ENCODE peak calls at places on chromosomes 16 and 17, in seven cellular contexts. One of them, this sample, is unnamed.
A peak's percentile ranks its signal among the peaks of the same experiment; 100 is the strongest.

GRCh38 chr17:77616243-77616731 is 342.2 kb upstream of the TNRC6C start:
- DNase-seq in adrenal gland: no peak
- DNase-seq in GM23338: no peak
- DNase-seq in RWPE2: peak; percentile 70
- DNase-seq in left ventricle myocardium inferior: no peak
- DNase-seq in testis: no peak
- DNase-seq in neural progenitor cell: no peak
- DNase-seq in this sample: no peak

GRCh38 chr16:84647830-84648594 is at the start of gene KLHL36:
- DNase-seq in adrenal gland: peak; percentile 50
- DNase-seq in GM23338: peak; percentile 65
- DNase-seq in RWPE2: no peak
- DNase-seq in left ventricle myocardium inferior: peak; percentile 69
- DNase-seq in testis: peak; percentile 59
- DNase-seq in neural progenitor cell: peak; percentile 52
- DNase-seq in this sample: peak; percentile 97

GRCh38 chr17:78962345-78962983 is 17.3 kb downstream of the LGALS3BP start:
- DNase-seq in adrenal gland: no peak
- DNase-seq in GM23338: no peak
- DNase-seq in RWPE2: no peak
- DNase-seq in left ventricle myocardium inferior: no peak
- DNase-seq in testis: no peak
- DNase-seq in neural progenitor cell: no peak
- DNase-seq in this sample: no peak

GRCh38 chr16:81397879-81398516 is 46.6 kb upstream of the CMIP start:
- DNase-seq in adrenal gland: no peak
- DNase-seq in GM23338: no peak
- DNase-seq in RWPE2: peak; percentile 4
- DNase-seq in left ventricle myocardium inferior: no peak
- DNase-seq in testis: no peak
- DNase-seq in neural progenitor cell: no peak
- DNase-seq in this sample: no peak

GRCh38 chr17:49730078-49730786 is 22.5 kb upstream of the SLC35B1 start:
- DNase-seq in adrenal gland: peak; percentile 87
- DNase-seq in GM23338: no peak
- DNase-seq in RWPE2: no peak
- DNase-seq in left ventricle myocardium inferior: peak; percentile 87
- DNase-seq in testis: peak; percentile 76
- DNase-seq in neural progenitor cell: no peak
- DNase-seq in this sample: no peak

GRCh38 chr17:49257296-49257695 is 26.7 kb upstream of the PHOSPHO1 start:
- DNase-seq in adrenal gland: no peak
- DNase-seq in GM23338: no peak
- DNase-seq in RWPE2: no peak
- DNase-seq in left ventricle myocardium inferior: no peak
- DNase-seq in testis: no peak
- DNase-seq in neural progenitor cell: no peak
- DNase-seq in this sample: no peak

GRCh38 chr16:4465977-4466779 is 8.2 kb downstream of the NMRAL1 start:
- DNase-seq in adrenal gland: no peak
- DNase-seq in GM23338: no peak
- DNase-seq in RWPE2: no peak
- DNase-seq in left ventricle myocardium inferior: peak; percentile 78
- DNase-seq in testis: no peak
- DNase-seq in neural progenitor cell: no peak
- DNase-seq in this sample: no peak

GRCh38 chr16:67885976-67886375 is 1.3 kb downstream of the NRN1L start:
- DNase-seq in adrenal gland: no peak
- DNase-seq in GM23338: no peak
- DNase-seq in RWPE2: no peak
- DNase-seq in left ventricle myocardium inferior: no peak
- DNase-seq in testis: no peak
- DNase-seq in neural progenitor cell: no peak
- DNase-seq in this sample: peak; percentile 53

GRCh38 chr16:72649254-72649944 is 398.5 kb downstream of the ZFHX3 start:
- DNase-seq in adrenal gland: no peak
- DNase-seq in GM23338: peak; percentile 3
- DNase-seq in RWPE2: no peak
- DNase-seq in left ventricle myocardium inferior: no peak
- DNase-seq in testis: no peak
- DNase-seq in neural progenitor cell: no peak
- DNase-seq in this sample: no peak

DNA sequence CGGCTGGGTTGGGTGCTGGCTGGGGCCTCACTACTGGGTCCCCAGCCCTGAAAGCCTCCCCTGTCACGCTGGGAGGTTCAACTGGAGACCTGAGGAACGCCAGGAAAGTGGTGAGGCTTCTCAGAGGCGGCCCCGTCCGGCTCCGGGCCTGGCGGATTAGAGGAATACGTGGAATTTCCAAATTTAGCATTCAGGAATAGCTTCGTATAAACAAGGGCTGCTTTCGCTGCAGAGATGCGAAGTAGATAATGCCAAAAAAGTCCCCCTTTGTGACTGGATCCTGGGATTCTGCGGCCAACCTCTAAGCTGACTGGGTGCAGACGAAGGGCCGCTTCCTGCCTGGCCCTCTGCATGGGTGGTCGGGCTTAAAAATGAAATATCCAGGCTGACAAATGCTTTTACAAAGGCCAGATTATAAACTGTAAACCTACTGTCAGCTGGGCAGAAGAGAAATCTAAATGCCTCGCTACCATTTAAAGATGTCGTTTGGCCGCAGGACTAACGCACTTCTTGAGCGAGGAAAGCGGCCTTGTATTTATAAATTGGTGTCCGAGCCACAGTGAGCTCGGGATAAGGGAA is 252.5 kb downstream of the IRF8 start:
- DNase-seq in adrenal gland: no peak
- DNase-seq in GM23338: no peak
- DNase-seq in RWPE2: no peak
- DNase-seq in left ventricle myocardium inferior: no peak
- DNase-seq in testis: no peak
- DNase-seq in neural progenitor cell: no peak
- DNase-seq in this sample: no peak
- H3K27me3 ChIP-seq in adrenal gland: peaks cover 12% of the 10 kb centered on the region
- H3K27me3 ChIP-seq in GM23338: no peaks in the 10 kb centered on the region
- H3K27me3 ChIP-seq in RWPE2: peaks cover 73% of the 10 kb centered on the region
- H3K27me3 ChIP-seq in left ventricle myocardium inferior: peaks cover 78% of the 10 kb centered on the region
- H3K27me3 ChIP-seq in testis: no peaks in the 10 kb centered on the region
- H3K27me3 ChIP-seq in neural progenitor cell: no peaks in the 10 kb centered on the region
- H3K27me3 ChIP-seq in this sample: peaks cover 1% of the 10 kb centered on the region

GRCh38 chr16:2187212-2187611 is 9.2 kb downstream of the CASKIN1 start:
- DNase-seq in adrenal gland: no peak
- DNase-seq in GM23338: no peak
- DNase-seq in RWPE2: no peak
- DNase-seq in left ventricle myocardium inferior: no peak
- DNase-seq in testis: no peak
- DNase-seq in neural progenitor cell: no peak
- DNase-seq in this sample: no peak
- H3K4me3 ChIP-seq in adrenal gland: no peak overlapping the region
- H3K4me3 ChIP-seq in GM23338: no peak overlapping the region
- H3K4me3 ChIP-seq in RWPE2: no peak overlapping the region
- H3K4me3 ChIP-seq in left ventricle myocardium inferior: no peak overlapping the region
- H3K4me3 ChIP-seq in testis: no peak overlapping the region
- H3K4me3 ChIP-seq in neural progenitor cell: no peak overlapping the region
- H3K4me3 ChIP-seq in this sample: no peak overlapping the region

DNA sequence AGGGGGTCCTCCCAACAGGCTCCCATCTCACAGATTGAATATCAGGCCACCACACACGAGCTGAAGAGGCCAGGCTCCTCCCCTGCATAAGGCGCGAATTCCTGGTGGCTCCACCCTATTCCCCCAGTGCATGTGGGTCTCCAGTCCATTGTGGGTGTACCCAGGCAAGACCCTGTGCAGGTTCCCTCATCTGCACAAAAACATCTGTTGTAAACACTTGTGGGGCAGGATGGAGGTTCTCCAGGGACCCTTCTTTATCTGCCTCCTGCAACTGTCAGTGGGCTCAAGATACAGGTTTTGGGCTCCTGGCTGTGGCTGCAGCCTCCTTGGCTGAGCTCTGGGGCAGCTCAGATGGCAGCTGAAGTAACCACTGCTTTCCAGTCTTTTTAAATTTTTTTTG is 17.6 kb upstream of the LGALS9 start:
- DNase-seq in adrenal gland: no peak
- DNase-seq in GM23338: no peak
- DNase-seq in RWPE2: no peak
- DNase-seq in left ventricle myocardium inferior: no peak
- DNase-seq in testis: no peak
- DNase-seq in neural progenitor cell: no peak
- DNase-seq in this sample: no peak
- H3K36me3 ChIP-seq in adrenal gland: peaks cover 58% of the 10 kb centered on the region
- H3K36me3 ChIP-seq in GM23338: peaks cover 20% of the 10 kb centered on the region
- H3K36me3 ChIP-seq in RWPE2: no peaks in the 10 kb centered on the region
- H3K36me3 ChIP-seq in left ventricle myocardium inferior: peaks cover 81% of the 10 kb centered on the region
- H3K36me3 ChIP-seq in testis: no peaks in the 10 kb centered on the region
- H3K36me3 ChIP-seq in neural progenitor cell: no peaks in the 10 kb centered on the region
- H3K36me3 ChIP-seq in this sample: peaks cover 21% of the 10 kb centered on the region

GRCh38 chr16:18059577-18059976 is 277.0 kb downstream of the NPIPA8 start:
- DNase-seq in adrenal gland: no peak
- DNase-seq in GM23338: no peak
- DNase-seq in RWPE2: no peak
- DNase-seq in left ventricle myocardium inferior: no peak
- DNase-seq in testis: no peak
- DNase-seq in neural progenitor cell: no peak
- DNase-seq in this sample: no peak
- H3K27me3 ChIP-seq in adrenal gland: peaks cover 4% of the 10 kb centered on the region
- H3K27me3 ChIP-seq in GM23338: no peaks in the 10 kb centered on the region
- H3K27me3 ChIP-seq in RWPE2: peaks cover 17% of the 10 kb centered on the region
- H3K27me3 ChIP-seq in left ventricle myocardium inferior: peaks cover 44% of the 10 kb centered on the region
- H3K27me3 ChIP-seq in testis: no peaks in the 10 kb centered on the region
- H3K27me3 ChIP-seq in neural progenitor cell: no peaks in the 10 kb centered on the region
- H3K27me3 ChIP-seq in this sample: no peaks in the 10 kb centered on the region